ENCODE peak calls at places on chromosomes 12 and 14, in eight cellular contexts. S, V, K, E, L, F, J and W are unnamed samples.

GRCh38 chr12:89368386-89368785 is 16.1 kb upstream of the DUSP6 start:
- DNase-seq in S (no peak), V (no peak), K (no peak), E (no peak), L (no peak), F (no peak), J (no peak), W (peak)

GRCh38 chr12:124159655-124160054 is 135.2 kb upstream of the RFLNA start:
- DNase-seq in S (no peak), V (no peak), K (no peak), E (no peak), L (peak), F (no peak), J (no peak), W (peak)

GRCh38 chr12:117966511-117966910 is 2.3 kb downstream of the KSR2 start:
- DNase-seq in S (no peak), V (no peak), K (no peak), E (no peak), L (no peak), F (no peak), J (no peak), W (no peak)

GRCh38 chr14:52399886-52400599 is 85.9 kb downstream of the PTGER2 start:
- DNase-seq in S (peak), V (no peak), K (peak), E (no peak), L (peak), F (no peak), J (no peak), W (no peak)

GRCh38 chr12:87995581-87996178 is 33.5 kb downstream of the C12orf50 start:
- DNase-seq in S (peak), V (peak), K (peak), E (peak), L (peak), F (peak), J (peak), W (peak)

GRCh38 chr14:37721976-37722659 is 126.7 kb downstream of the TTC6 start:
- DNase-seq in S (no peak), V (no peak), K (no peak), E (no peak), L (no peak), F (no peak), J (no peak), W (no peak)

GRCh38 chr12:47085815-47086252 is 6.1 kb upstream of the AMIGO2 start:
- DNase-seq in S (peak), V (peak), K (no peak), E (peak), L (peak), F (peak), J (peak), W (peak)

GRCh38 chr12:11765817-11766794 is 116.6 kb downstream of the ETV6 start:
- DNase-seq in S (peak), V (peak), K (peak), E (no peak), L (peak), F (peak), J (no peak), W (no peak)

GRCh38 chr14:89926709-89927108 is 27.8 kb downstream of the EFCAB11 start:
- DNase-seq in S (no peak), V (no peak), K (no peak), E (no peak), L (no peak), F (no peak), J (no peak), W (no peak)

GRCh38 chr14:104249092-104249491 is 110.7 kb downstream of the KIF26A start:
- DNase-seq in S (no peak), V (no peak), K (no peak), E (no peak), L (no peak), F (no peak), J (no peak), W (no peak)

GRCh38 chr14:52703664-52704063 is 3.3 kb upstream of the PSMC6 start:
- DNase-seq in S (no peak), V (no peak), K (no peak), E (no peak), L (no peak), F (no peak), J (no peak), W (no peak)

GRCh38 chr12:132222096-132222807 is 78.0 kb downstream of the NOC4L start:
- DNase-seq in S (peak), V (peak), K (no peak), E (peak), L (peak), F (peak), J (peak), W (peak)

GRCh38 chr12:80183939-80184338 is 84.6 kb downstream of the OTOGL start:
- DNase-seq in S (no peak), V (no peak), K (no peak), E (no peak), L (no peak), F (no peak), J (no peak), W (no peak)

GRCh38 chr12:464484-465267 is 4.9 kb downstream of the B4GALNT3 start:
- DNase-seq in S (no peak), V (no peak), K (no peak), E (no peak), L (no peak), F (no peak), J (no peak), W (no peak)

GRCh38 chr12:93778306-93778705 is 101.1 kb downstream of the CRADD start:
- DNase-seq in S (no peak), V (no peak), K (peak), E (no peak), L (no peak), F (no peak), J (no peak), W (no peak)

GRCh38 chr12:76316468-76316867 is 31.7 kb downstream of the BBS10 start:
- DNase-seq in S (no peak), V (no peak), K (no peak), E (no peak), L (no peak), F (no peak), J (no peak), W (no peak)

GRCh38 chr12:130870442-130871285 is 1.2 kb upstream of the RAN start:
- DNase-seq in S (peak), V (peak), K (peak), E (peak), L (peak), F (no peak), J (peak), W (peak)

GRCh38 chr12:53044052-53044581 is 5.7 kb upstream of the TNS2 start:
- DNase-seq in S (no peak), V (no peak), K (no peak), E (no peak), L (no peak), F (no peak), J (no peak), W (no peak)

GRCh38 chr12:46217686-46218508 is 50.9 kb downstream of the SLC38A1 start:
- DNase-seq in S (peak), V (no peak), K (no peak), E (no peak), L (no peak), F (peak), J (peak), W (peak)

GRCh38 chr14:90454041-90455000 is 57.5 kb downstream of the CALM1 start:
- DNase-seq in S (no peak), V (no peak), K (peak), E (no peak), L (peak), F (no peak), J (no peak), W (peak)

GRCh38 chr12:48977290-48978281 is 536 bp upstream of the WNT1 start:
- DNase-seq in S (peak), V (peak), K (no peak), E (peak), L (peak), F (peak), J (peak), W (peak)

GRCh38 chr14:59333235-59333634 is 131.9 kb downstream of the GPR135 start:
- DNase-seq in S (no peak), V (no peak), K (no peak), E (no peak), L (no peak), F (no peak), J (no peak), W (no peak)

GRCh38 chr12:41936333-41936732 is 208.3 kb downstream of the GXYLT1 start:
- DNase-seq in S (peak), V (no peak), K (no peak), E (no peak), L (no peak), F (no peak), J (no peak), W (no peak)

GRCh38 chr12:27179399-27180214 is 64.5 kb upstream of the STK38L start:
- DNase-seq in S (peak), V (no peak), K (peak), E (no peak), L (peak), F (peak), J (no peak), W (no peak)

GRCh38 chr12:32115404-32116104 is 8.9 kb downstream of the BICD1 start:
- DNase-seq in S (no peak), V (no peak), K (peak), E (no peak), L (no peak), F (no peak), J (no peak), W (peak)